ENCODE peak calls at places on chromosomes 7 and 10, in five cellular contexts. F is M059J, C is progenitor cell of endocrine pancreas, Q is caudate nucleus, K is GM12878. B is an unnamed sample.

GRCh38 chr7:128453836-128454804 is 1.6 kb upstream of the HILPDA start:
- DNase-seq in F (peak; percentile 33), C (peak; percentile 17), Q (peak; percentile 37), K (no peak), B (peak; percentile 96)

GRCh38 chr10:18659784-18660561 is 742 bp downstream of the ARL5B start:
- DNase-seq in F (peak; percentile 49), C (no peak), Q (no peak), K (peak; percentile 23), B (no peak)

GRCh38 chr10:47156873-47157272 is 143.1 kb upstream of the GDF10 start:
- DNase-seq in F (no peak), C (no peak), Q (no peak), K (no peak), B (no peak)

GRCh38 chr10:84156768-84157167 is 16.8 kb upstream of the GPR15LG start:
- DNase-seq in F (peak; percentile 5), C (no peak), Q (no peak), K (no peak), B (peak; percentile 43)

GRCh38 chr7:9022456-9022855 is 589.0 kb downstream of the NXPH1 start:
- DNase-seq in F (no peak), C (no peak), Q (no peak), K (no peak), B (no peak)

GRCh38 chr7:22934473-22935065 is 79.4 kb downstream of the HYCC1 start:
- DNase-seq in F (peak; percentile 62), C (no peak), Q (no peak), K (no peak), B (peak; percentile 86)

GRCh38 chr7:136957391-136957790 is 88.9 kb downstream of the CHRM2 start:
- DNase-seq in F (peak; percentile 80), C (no peak), Q (no peak), K (no peak), B (peak; percentile 47)

GRCh38 chr7:63029207-63029522 is 969.5 kb upstream of the ZNF722 start:
- DNase-seq in F (no peak), C (no peak), Q (no peak), K (no peak), B (no peak)

GRCh38 chr10:3745582-3745981 is 39.4 kb downstream of the KLF6 start:
- DNase-seq in F (no peak), C (no peak), Q (no peak), K (no peak), B (no peak)

GRCh38 chr7:156376317-156376716 is 264.3 kb upstream of the RNF32 start:
- DNase-seq in F (no peak), C (no peak), Q (no peak), K (no peak), B (no peak)

GRCh38 chr10:74898201-74898976 is 72.0 kb downstream of the KAT6B start:
- DNase-seq in F (no peak), C (no peak), Q (no peak), K (peak; percentile 67), B (no peak)

GRCh38 chr10:11863353-11864105 is 40.4 kb downstream of the PROSER2 start:
- DNase-seq in F (no peak), C (no peak), Q (no peak), K (peak; percentile 76), B (no peak)

GRCh38 chr7:75905785-75906604 is 9.0 kb upstream of the POR start:
- DNase-seq in F (peak; percentile 73), C (no peak), Q (peak; percentile 72), K (no peak), B (peak; percentile 85)

GRCh38 chr10:13741438-13741837 is 154.7 kb downstream of the PRPF18 start:
- DNase-seq in F (no peak), C (no peak), Q (no peak), K (no peak), B (no peak)

GRCh38 chr7:80542398-80542797 is 30.5 kb upstream of the GNAT3 start:
- DNase-seq in F (peak; percentile 95), C (no peak), Q (no peak), K (no peak), B (peak; percentile 85)

GRCh38 chr7:98990356-98990755 is 112.0 kb downstream of the TRRAP start:
- DNase-seq in F (no peak), C (no peak), Q (no peak), K (no peak), B (no peak)

GRCh38 chr7:98518159-98518947 is 98.7 kb upstream of the NPTX2 start:
- DNase-seq in F (no peak), C (no peak), Q (no peak), K (no peak), B (no peak)

GRCh38 chr7:120089968-120090367 is 183.0 kb upstream of the KCND2 start:
- DNase-seq in F (peak; percentile 45), C (no peak), Q (no peak), K (no peak), B (peak; percentile 42)

GRCh38 chr7:36137258-36137657 is 15.8 kb upstream of the EEPD1 start:
- DNase-seq in F (no peak), C (no peak), Q (no peak), K (no peak), B (peak; percentile 38)

GRCh38 chr10:5560142-5560843 is 35.5 kb downstream of the CALML3 start:
- DNase-seq in F (no peak), C (no peak), Q (no peak), K (no peak), B (no peak)

GRCh38 chr7:120677535-120677934 is 180.4 kb downstream of the TSPAN12 start:
- DNase-seq in F (no peak), C (no peak), Q (no peak), K (no peak), B (no peak)

GRCh38 chr7:107201795-107202450 is 33.1 kb downstream of the HBP1 start:
- DNase-seq in F (peak; percentile 53), C (peak; percentile 21), Q (no peak), K (no peak), B (peak; percentile 20)

GRCh38 chr10:75048669-75049098 is 62.8 kb upstream of the SAMD8 start:
- DNase-seq in F (no peak), C (no peak), Q (no peak), K (no peak), B (peak; percentile 84)

GRCh38 chr7:98362517-98362916 is 38.4 kb downstream of the BAIAP2L1 start:
- DNase-seq in F (no peak), C (no peak), Q (no peak), K (no peak), B (no peak)

GRCh38 chr10:3538850-3539531 is 246.0 kb downstream of the KLF6 start:
- DNase-seq in F (peak; percentile 89), C (no peak), Q (no peak), K (no peak), B (peak; percentile 97)

GRCh38 chr10:109981641-109982040 is 26.1 kb upstream of the ADD3 start:
- DNase-seq in F (no peak), C (no peak), Q (no peak), K (no peak), B (no peak)

GRCh38 chr10:120999868-121000267 is 148.7 kb downstream of the WDR11 start:
- DNase-seq in F (no peak), C (no peak), Q (no peak), K (no peak), B (no peak)

GRCh38 chr7:22990588-22990949 is 23.4 kb downstream of the HYCC1 start:
- DNase-seq in F (peak; percentile 94), C (no peak), Q (no peak), K (no peak), B (peak; percentile 59)

GRCh38 chr10:6108631-6109443 is 20.0 kb downstream of the RBM17 start:
- DNase-seq in F (peak; percentile 29), C (no peak), Q (no peak), K (no peak), B (peak; percentile 45)

GRCh38 chr10:28940158-28940888 is 263.0 kb downstream of the BAMBI start:
- DNase-seq in F (no peak), C (no peak), Q (no peak), K (no peak), B (no peak)

GRCh38 chr10:91652364-91652763 is 19.5 kb upstream of the PPP1R3C start:
- DNase-seq in F (peak; percentile 99), C (no peak), Q (no peak), K (no peak), B (peak; percentile 95)

GRCh38 chr7:66330961-66331360 is 125.8 kb downstream of the TPST1 start:
- DNase-seq in F (no peak), C (no peak), Q (no peak), K (no peak), B (peak; percentile 62)

GRCh38 chr7:23713285-23714235 is 3.5 kb downstream of the STK31 start:
- DNase-seq in F (peak; percentile 91), C (no peak), Q (no peak), K (no peak), B (peak; percentile 79)

GRCh38 chr10:125641398-125641797 is 41.6 kb downstream of the TEX36 start:
- DNase-seq in F (peak; percentile 67), C (no peak), Q (no peak), K (no peak), B (no peak)

GRCh38 chr10:18312385-18313145 is 172.3 kb downstream of the CACNB2 start:
- DNase-seq in F (peak; percentile 5), C (no peak), Q (no peak), K (no peak), B (peak; percentile 65)

GRCh38 chr7:149377386-149377785 is 83.5 kb downstream of the ZNF777 start:
- DNase-seq in F (no peak), C (no peak), Q (no peak), K (no peak), B (no peak)

GRCh38 chr7:158017226-158018060 is 570.2 kb downstream of the PTPRN2 start:
- DNase-seq in F (no peak), C (no peak), Q (no peak), K (no peak), B (no peak)